ENCODE peak calls at places on chromosomes 5 and 9, in four cellular contexts. C is H1, P is neuronal stem cell, A is trophoblast cell. T is an unnamed sample.

GRCh38 chr5:15499528-15500325 is at the start of gene FBXL7:
- DNase-seq in C (peak), P (peak), A (no peak), T (peak)

GRCh38 chr5:21663082-21663481 is 1190.1 kb downstream of the CDH12 start:
- DNase-seq in C (peak), P (no peak), A (peak), T (no peak)

GRCh38 chr9:84412654-84413053 is 72.1 kb upstream of the SLC28A3 start:
- DNase-seq in C (no peak), P (no peak), A (no peak), T (no peak)

GRCh38 chr5:66945389-66946349 is 250.9 kb downstream of the CD180 start:
- DNase-seq in C (no peak), P (no peak), A (no peak), T (no peak)

GRCh38 chr9:5122542-5122941 is 62.9 kb downstream of the INSL6 start:
- DNase-seq in C (no peak), P (no peak), A (no peak), T (no peak)

GRCh38 chr9:26346942-26347477 is 545.6 kb downstream of the CAAP1 start:
- DNase-seq in C (no peak), P (no peak), A (no peak), T (no peak)

GRCh38 chr5:83377131-83377865 is 94.2 kb upstream of the VCAN start:
- DNase-seq in C (no peak), P (no peak), A (no peak), T (no peak)

GRCh38 chr9:37990404-37991015 is 78.5 kb downstream of the SHB start:
- DNase-seq in C (no peak), P (no peak), A (no peak), T (no peak)

GRCh38 chr9:131639771-131640437 is 94.6 kb downstream of the PRRT1B start:
- DNase-seq in C (no peak), P (no peak), A (no peak), T (no peak)

GRCh38 chr9:134563397-134563796 is 78.2 kb upstream of the COL5A1 start:
- DNase-seq in C (no peak), P (no peak), A (no peak), T (no peak)

GRCh38 chr9:16726718-16727451 is 143.6 kb downstream of the BNC2 start:
- DNase-seq in C (no peak), P (peak), A (peak), T (peak)

GRCh38 chr5:73097740-73098139 is 22.6 kb upstream of the TMEM171 start:
- DNase-seq in C (no peak), P (no peak), A (no peak), T (no peak)

GRCh38 chr9:136599811-136600660 is 54.2 kb upstream of the NOTCH1 start:
- DNase-seq in C (no peak), P (no peak), A (no peak), T (no peak)

DNA sequence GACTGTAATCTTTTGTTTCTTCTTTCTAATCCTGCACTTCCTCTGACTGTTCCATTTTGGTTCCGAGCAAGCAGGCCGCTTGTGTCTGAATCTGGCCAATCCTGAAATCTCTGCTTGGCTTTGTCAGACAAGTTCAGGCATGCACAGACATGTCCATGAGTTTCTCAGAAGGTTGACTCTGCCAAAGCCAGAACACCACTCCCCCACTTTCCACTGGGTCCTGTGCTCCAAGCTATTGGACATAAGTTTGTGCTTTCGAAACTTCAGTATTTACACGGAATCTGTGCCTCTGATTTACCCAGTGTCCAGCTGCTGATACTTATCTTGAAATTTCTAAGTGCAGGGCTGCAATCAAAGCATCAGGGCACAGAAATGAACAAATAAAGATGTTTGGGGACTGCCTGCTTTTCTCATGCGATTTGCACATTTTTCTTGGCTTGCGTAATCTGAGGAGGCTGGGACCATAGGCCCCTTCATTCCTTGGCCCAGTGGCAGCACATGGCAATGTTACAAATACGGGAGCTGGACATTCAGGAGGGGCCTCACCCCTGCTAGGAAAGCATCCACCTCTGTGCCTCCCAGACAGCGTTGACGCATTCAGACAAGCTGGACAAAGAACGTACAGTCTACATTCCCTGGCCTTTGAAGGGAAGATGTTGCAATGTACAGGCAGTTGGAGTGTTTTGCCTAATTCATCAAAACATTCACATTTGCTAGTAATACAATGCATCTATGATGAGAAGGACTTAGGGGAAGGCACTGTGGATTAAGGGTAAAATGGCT is 209.2 kb upstream of the PAPPA start:
- DNase-seq in C (no peak), P (no peak), A (peak), T (peak)
- H3K27ac ChIP-seq in C (peak), P (peak), A (peak), T (no peak)

GRCh38 chr5:24804221-24804681 is 159.5 kb upstream of the CDH10 start:
- DNase-seq in C (no peak), P (no peak), A (no peak), T (no peak)
- H2AFZ ChIP-seq in C (no peak), P (no peak), A (no peak), T (no peak)

GRCh38 chr5:149367972-149368645 is 10.3 kb downstream of the PCYOX1L start:
- DNase-seq in C (no peak), P (no peak), A (no peak), T (no peak)
- H2BK12ac ChIP-seq in C (peak), P (no peak), A (no peak), T (no peak)

DNA sequence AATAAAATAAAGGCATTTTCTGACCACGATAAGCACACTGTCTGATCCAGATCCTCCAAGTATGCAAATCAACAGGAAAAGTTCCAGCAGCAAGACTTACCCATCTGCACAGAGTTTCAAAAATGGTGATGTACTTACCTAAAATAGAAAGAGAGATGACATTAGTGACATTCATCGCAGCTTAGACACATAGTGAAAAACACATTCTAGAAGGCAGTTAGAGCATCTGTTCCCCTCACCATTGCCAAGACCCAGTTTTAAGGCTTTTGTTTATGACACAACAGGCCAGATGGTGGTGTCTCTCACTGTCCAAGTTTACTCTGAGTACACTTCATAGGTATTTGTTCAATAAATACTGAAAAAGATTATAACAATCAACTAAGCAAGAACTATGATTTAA is 207.7 kb downstream of the PDE4D start:
- DNase-seq in C (no peak), P (no peak), A (no peak), T (no peak)
- H3K27ac ChIP-seq in C (no peak), P (no peak), A (no peak), T (no peak)

GRCh38 chr5:96896806-96897205 is 20.5 kb downstream of the ERAP2 start:
- DNase-seq in C (no peak), P (no peak), A (no peak), T (no peak)
- H2AFZ ChIP-seq in C (no peak), P (no peak), A (no peak), T (no peak)

DNA sequence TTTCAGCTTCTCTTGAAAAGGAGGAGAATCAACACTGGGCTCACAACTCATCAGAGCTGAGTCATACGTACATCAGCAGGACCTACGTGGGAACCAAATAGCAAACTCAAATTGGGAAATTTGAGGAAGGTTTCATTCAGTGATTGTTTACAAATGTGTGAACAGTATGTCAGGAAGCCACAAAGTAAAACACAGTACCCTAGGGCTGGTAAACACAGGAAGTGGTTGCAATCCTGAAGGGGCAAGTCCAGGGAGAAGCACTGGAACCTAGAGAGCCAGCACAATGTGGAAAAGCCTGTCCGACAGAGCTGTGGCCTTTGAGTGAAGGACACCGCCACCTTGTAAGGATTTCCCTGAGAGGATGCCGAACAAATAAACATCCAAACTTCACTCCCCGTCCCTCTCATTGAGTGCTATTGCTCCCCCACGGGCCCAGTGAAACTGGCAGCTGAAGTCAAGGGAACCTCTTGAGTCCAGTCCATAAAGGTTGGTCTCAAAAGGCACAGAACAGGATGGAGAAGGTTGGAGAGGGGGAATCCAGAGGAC is 26.7 kb upstream of the RICTOR start:
- DNase-seq in C (no peak), P (no peak), A (peak), T (no peak)
- H2BK12ac ChIP-seq in C (no peak), P (no peak), A (peak), T (no peak)

GRCh38 chr5:156846914-156847313 is 3.2 kb upstream of the PPP1R2B start:
- DNase-seq in C (no peak), P (no peak), A (no peak), T (no peak)
- H3K27ac ChIP-seq in C (no peak), P (no peak), A (no peak), T (no peak)

GRCh38 chr9:36154213-36154952 is 14.8 kb upstream of the CCIN start:
- DNase-seq in C (no peak), P (no peak), A (no peak), T (no peak)
- H2AFZ ChIP-seq in C (no peak), P (peak), A (no peak), T (no peak)

T was measured in H9.